ENCODE peak calls at places on chromosomes 13 and 19, in five cellular contexts. O is tibial nerve, W is IMR-90, U is PC-3, I is heart right ventricle. R is an unnamed sample.

GRCh38 chr13:36038785-36039415 is 92.3 kb downstream of the DCLK1 start:
- DNase-seq in O (no peak), W (no peak), U (no peak), I (no peak), R (no peak)

GRCh38 chr13:21256351-21256761 is 79.9 kb downstream of the MRPL57 start:
- DNase-seq in O (no peak), W (no peak), U (no peak), I (no peak), R (no peak)

GRCh38 chr19:13869324-13869723 is 7.6 kb upstream of the NANOS3 start:
- DNase-seq in O (no peak), W (no peak), U (no peak), I (no peak), R (no peak)

GRCh38 chr13:61954092-61954491 is 538.4 kb upstream of the PCDH20 start:
- DNase-seq in O (no peak), W (peak), U (peak), I (no peak), R (peak)

GRCh38 chr13:72849571-72849970 is 67.6 kb downstream of the PIBF1 start:
- DNase-seq in O (no peak), W (peak), U (no peak), I (no peak), R (no peak)

GRCh38 chr13:29292045-29292444 is 303.4 kb downstream of the SLC7A1 start:
- DNase-seq in O (no peak), W (no peak), U (no peak), I (no peak), R (no peak)

GRCh38 chr19:37928527-37929286 is 21.7 kb downstream of the SIPA1L3 start:
- DNase-seq in O (no peak), W (no peak), U (no peak), I (no peak), R (no peak)

GRCh38 chr13:76421011-76421410 is 465.2 kb downstream of the KCTD12 start:
- DNase-seq in O (no peak), W (no peak), U (no peak), I (no peak), R (no peak)

GRCh38 chr19:17294051-17294891 is 9.0 kb downstream of the ABHD8 start:
- DNase-seq in O (no peak), W (no peak), U (no peak), I (no peak), R (peak)

GRCh38 chr13:31638577-31638976 is 100.7 kb upstream of the RXFP2 start:
- DNase-seq in O (no peak), W (peak), U (peak), I (peak), R (peak)

GRCh38 chr19:4378886-4379285 is 21.5 kb downstream of the SH3GL1 start:
- DNase-seq in O (no peak), W (no peak), U (no peak), I (no peak), R (no peak)

GRCh38 chr19:30160996-30161655 is 211.1 kb upstream of the ZNF536 start:
- DNase-seq in O (no peak), W (no peak), U (no peak), I (no peak), R (no peak)

GRCh38 chr13:49403966-49404365 is 39.9 kb downstream of the CAB39L start:
- DNase-seq in O (no peak), W (no peak), U (no peak), I (no peak), R (no peak)

DNA sequence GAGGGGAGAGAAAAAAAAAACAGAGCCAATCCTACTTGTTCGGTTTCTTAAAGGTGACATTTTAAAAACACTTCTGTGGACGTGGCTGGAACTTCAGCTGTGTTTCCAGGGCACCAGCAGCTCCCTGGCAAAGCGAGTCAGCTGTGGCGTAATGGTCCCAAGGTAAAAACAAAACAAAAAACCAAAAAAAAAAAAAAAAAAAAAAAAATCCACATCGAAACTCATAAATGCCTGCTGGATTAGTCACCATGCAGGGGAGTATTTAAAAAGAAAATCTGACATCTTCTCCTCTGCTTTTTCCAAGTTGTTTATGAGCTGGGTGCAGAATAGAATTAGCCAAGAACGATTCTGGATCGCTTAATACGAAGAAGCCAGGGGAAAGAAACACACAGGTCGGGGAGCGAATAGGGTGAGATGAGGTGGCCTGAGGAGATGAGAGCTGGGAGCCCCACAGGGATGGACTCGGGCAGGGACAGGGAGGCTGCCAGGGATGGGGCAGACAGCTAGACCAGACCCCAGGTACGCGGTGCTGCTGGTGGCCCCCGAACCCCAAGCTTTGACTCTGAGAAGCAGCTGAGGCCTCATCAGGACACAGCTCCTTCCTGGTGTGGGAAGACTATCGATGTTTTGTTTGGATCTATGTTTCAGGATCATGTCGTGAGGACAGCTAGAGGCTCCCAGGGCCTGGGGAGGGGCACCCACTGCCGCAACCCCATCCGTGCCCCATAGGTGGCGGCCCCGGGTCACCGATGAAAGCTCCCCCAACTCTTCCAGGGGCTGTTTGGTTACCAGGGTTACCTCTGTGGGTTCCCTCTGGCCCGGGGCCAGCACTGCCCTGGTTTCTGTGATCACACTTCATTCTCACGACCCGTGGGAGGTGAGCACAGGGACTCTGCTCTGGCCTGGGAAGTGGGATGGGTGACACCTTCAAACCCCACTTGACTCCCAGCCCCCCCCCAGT is 3.1 kb upstream of the CTXN1 start:
- DNase-seq in O (peak), W (peak), U (peak), I (no peak), R (peak)
- H3K27ac ChIP-seq in O (peak), W (peak), U (peak), I (peak), R (peak)

DNA sequence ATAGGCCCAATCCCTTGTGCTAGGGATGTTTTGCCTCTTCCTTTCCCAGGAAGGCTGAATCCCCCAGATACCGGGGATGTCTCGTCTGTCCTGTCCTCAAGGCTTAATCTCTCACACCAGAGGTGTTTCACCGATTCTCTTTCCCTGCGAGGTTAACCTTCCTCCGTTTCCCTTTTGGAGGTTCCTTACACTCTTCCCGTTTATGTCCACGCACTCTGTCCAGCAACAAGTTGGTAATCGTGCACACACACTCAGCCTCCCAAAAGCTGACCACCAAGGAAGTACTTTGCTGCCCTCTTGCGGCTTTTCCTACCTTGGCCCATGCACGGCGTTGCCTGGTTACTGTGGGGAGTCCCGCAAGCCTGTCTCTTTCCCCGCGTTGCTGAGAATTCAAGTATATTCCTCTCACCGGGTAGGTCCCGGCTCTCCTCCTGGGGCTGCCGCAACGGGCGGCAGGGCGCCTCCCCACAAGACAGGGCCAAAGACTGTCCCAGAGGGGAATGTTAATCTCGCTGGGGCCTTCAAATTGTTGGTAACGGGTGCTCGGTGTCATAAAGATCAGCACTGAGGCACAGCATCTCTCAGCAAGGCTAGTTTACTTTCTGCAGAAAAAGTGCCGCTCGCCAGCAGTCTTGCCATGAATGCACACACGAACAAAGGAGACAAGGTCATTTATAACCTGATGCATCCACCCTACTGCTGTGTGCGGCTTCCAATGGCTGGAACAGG is 36.7 kb upstream of the CD177 start:
- DNase-seq in O (no peak), W (peak), U (peak), I (no peak), R (peak)
- TF ChIP-seq CTCF in O (no peak), W (peak), U (peak), I (no peak), R (peak)

GRCh38 chr13:38369058-38369457 is 19.4 kb downstream of the UFM1 start:
- DNase-seq in O (no peak), W (no peak), U (no peak), I (no peak), R (no peak)
- H3K27ac ChIP-seq in O (no peak), W (no peak), U (no peak), I (no peak), R (no peak)

GRCh38 chr13:40083841-40084240 is 428.4 kb downstream of the COG6 start:
- DNase-seq in O (no peak), W (no peak), U (no peak), I (no peak), R (no peak)

GRCh38 chr13:40080676-40081075 is 425.2 kb downstream of the COG6 start:
- DNase-seq in O (no peak), W (no peak), U (no peak), I (no peak), R (no peak)

GRCh38 chr13:40084934-40085333 is 429.5 kb downstream of the COG6 start:
- DNase-seq in O (no peak), W (no peak), U (no peak), I (no peak), R (no peak)

GRCh38 chr13:40079721-40080120 is 424.3 kb downstream of the COG6 start:
- DNase-seq in O (no peak), W (no peak), U (no peak), I (no peak), R (no peak)

DNA sequence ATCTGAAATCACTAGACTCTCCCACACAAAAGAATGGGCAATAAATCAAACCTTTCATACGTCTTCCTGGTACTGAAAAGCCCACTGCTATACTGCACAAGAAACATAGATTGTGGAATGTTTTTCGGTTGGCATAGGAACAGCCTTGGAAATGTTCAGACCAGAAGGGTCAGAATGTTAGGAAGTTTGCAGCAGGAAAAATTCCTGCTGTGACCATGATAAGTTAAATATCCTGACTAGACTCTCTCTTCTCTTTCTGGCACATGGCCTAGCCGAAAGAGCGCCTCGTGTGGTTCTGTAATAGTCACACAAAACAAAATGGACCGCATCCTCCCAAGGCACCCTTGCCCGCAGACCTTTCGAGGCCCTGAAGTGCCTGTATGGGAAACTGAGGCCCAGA is 427.2 kb downstream of the COG6 start:
- DNase-seq in O (no peak), W (no peak), U (no peak), I (peak), R (no peak)
- TF ChIP-seq CTCF in O (no peak), W (no peak), U (no peak), I (no peak), R (no peak)

DNA sequence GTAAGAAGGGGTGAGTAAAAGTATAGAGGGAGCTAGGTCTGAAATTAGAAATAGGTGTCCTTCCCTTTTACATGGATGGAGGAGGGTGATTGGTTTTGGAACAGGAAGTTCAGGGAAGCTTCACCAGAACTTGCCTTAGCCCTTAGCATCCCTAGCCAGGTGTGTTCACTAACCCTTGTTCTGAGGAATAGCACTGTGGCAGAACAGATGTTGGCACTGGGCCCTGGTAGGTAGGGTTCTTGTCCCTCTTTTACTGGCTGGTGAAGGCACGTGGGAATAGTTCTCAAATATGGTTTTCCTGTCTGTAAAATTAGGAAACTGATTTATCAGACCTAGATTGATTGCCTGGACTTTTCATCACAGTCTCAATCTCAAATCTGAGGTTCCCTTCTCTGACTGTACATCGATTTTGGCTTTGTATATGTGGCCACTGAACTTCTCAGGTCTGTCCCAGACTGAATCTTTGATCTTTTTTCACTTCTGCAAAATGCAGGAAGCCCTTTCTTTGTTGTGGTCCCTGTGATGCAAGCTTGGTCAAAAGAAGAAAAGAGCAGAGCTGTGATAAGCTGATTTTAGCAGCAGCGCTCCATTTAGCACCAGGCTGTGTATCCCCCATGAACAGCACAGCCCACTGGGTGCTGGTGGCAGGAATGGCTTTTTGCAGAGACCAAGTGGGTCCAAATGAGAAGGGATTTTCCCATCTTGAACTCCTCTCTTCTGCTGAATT is 86.2 kb upstream of the HTR2A start:
- DNase-seq in O (no peak), W (no peak), U (no peak), I (no peak), R (no peak)
- H3K27ac ChIP-seq in O (no peak), W (no peak), U (peak), I (no peak), R (no peak)

DNA sequence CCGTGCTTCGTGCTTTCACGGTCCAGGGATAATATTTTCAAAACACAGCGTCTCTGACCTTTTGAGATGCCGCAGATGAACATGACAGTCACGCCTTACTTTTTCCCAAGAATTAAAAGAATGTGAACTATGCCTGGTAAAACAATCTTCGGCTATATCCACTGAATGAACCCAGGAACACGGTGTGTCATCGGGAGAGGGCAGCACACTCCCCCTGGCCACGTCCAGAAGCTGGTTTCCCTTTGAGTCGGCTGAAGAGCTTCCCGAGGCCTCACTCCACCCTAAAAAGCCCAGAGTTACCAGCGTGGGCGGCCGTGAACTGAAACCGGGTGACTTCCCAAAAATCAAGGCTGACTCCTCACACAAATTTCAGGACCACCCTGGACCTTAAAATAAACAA is 22.9 kb upstream of the SHISA2 start:
- DNase-seq in O (no peak), W (peak), U (peak), I (no peak), R (no peak)
- TF ChIP-seq CTCF in O (no peak), W (peak), U (no peak), I (no peak), R (no peak)

GRCh38 chr13:99421758-99422555 is 79.3 kb upstream of the TM9SF2 start:
- DNase-seq in O (no peak), W (no peak), U (no peak), I (no peak), R (no peak)

GRCh38 chr13:99425485-99426341 is 75.6 kb upstream of the TM9SF2 start:
- DNase-seq in O (no peak), W (no peak), U (no peak), I (no peak), R (no peak)

GRCh38 chr13:99422556-99423220 is 78.6 kb upstream of the TM9SF2 start:
- DNase-seq in O (no peak), W (no peak), U (no peak), I (no peak), R (no peak)

GRCh38 chr13:99429670-99430069 is 71.6 kb upstream of the TM9SF2 start:
- DNase-seq in O (no peak), W (no peak), U (no peak), I (no peak), R (no peak)

GRCh38 chr13:99426426-99426825 is 74.8 kb upstream of the TM9SF2 start:
- DNase-seq in O (no peak), W (no peak), U (no peak), I (no peak), R (no peak)
- H3K27ac ChIP-seq in O (no peak), W (no peak), U (no peak), I (no peak), R (no peak)

GRCh38 chr19:16070366-16070990 is 5.8 kb upstream of the TPM4 start:
- DNase-seq in O (no peak), W (no peak), U (peak), I (peak), R (peak)
- TF ChIP-seq CTCF in O (no peak), W (no peak), U (no peak), I (no peak), R (no peak)